ENCODE peak calls at places on chromosomes 6 and 20, in seven cellular contexts. J is HCT116, W is WTC11, B is endothelial cell of umbilical vein, T is A549, P is H1, D is SK-N-SH. R is an unnamed sample.

GRCh38 chr20:39850821-39851330 is 838.2 kb downstream of the MAFB start:
- DNase-seq in J (no peak), W (no peak), B (no peak), T (no peak), P (no peak), D (no peak), R (no peak)

GRCh38 chr20:584375-585301 is 25.5 kb downstream of the TCF15 start:
- DNase-seq in J (peak; percentile 43), W (no peak), B (no peak), T (peak; percentile 43), P (no peak), D (no peak), R (peak; percentile 70)

GRCh38 chr6:109336221-109336955 is 45.9 kb downstream of the CD164 start:
- DNase-seq in J (peak; percentile 12), W (no peak), B (peak; percentile 18), T (peak; percentile 73), P (no peak), D (no peak), R (no peak)

GRCh38 chr20:25336561-25337422 is 53.8 kb downstream of the ABHD12 start:
- DNase-seq in J (no peak), W (peak; percentile 53), B (no peak), T (peak; percentile 71), P (peak; percentile 57), D (no peak), R (peak; percentile 37)

GRCh38 chr6:73491371-73491770 is 29.5 kb downstream of the EEF1A1 start:
- DNase-seq in J (no peak), W (no peak), B (no peak), T (no peak), P (no peak), D (no peak), R (no peak)

GRCh38 chr6:45687570-45687969 is 309.8 kb upstream of the SUPT3H start:
- DNase-seq in J (no peak), W (no peak), B (no peak), T (no peak), P (no peak), D (no peak), R (no peak)

GRCh38 chr6:157604816-157605215 is 218.2 kb upstream of the SNX9 start:
- DNase-seq in J (no peak), W (no peak), B (no peak), T (no peak), P (no peak), D (no peak), R (peak; percentile 0)

GRCh38 chr20:44068780-44069191 is 118.2 kb downstream of the JPH2 start:
- DNase-seq in J (no peak), W (no peak), B (no peak), T (no peak), P (no peak), D (no peak), R (peak; percentile 78)

GRCh38 chr6:42387336-42387735 is 64.4 kb downstream of the TRERF1 start:
- DNase-seq in J (no peak), W (no peak), B (no peak), T (no peak), P (no peak), D (no peak), R (peak; percentile 55)

GRCh38 chr6:169859401-169859977 is 108.1 kb downstream of the ERMARD start:
- DNase-seq in J (no peak), W (no peak), B (no peak), T (no peak), P (peak; percentile 19), D (peak; percentile 9), R (no peak)

GRCh38 chr6:166156942-166157341 is 10.7 kb downstream of the TBXT start:
- DNase-seq in J (peak; percentile 7), W (no peak), B (no peak), T (peak; percentile 17), P (no peak), D (no peak), R (peak; percentile 31)
- TF ChIP-seq CTCF in J (peak; percentile 53), W (peak; percentile 18), B (no peak), T (peak; percentile 48), P (peak; percentile 35), D (peak; percentile 38), R (peak; percentile 24)

GRCh38 chr6:90083891-90084290 is 189.6 kb downstream of the GJA10 start:
- DNase-seq in J (no peak), W (no peak), B (no peak), T (no peak), P (no peak), D (no peak), R (peak; percentile 82)

GRCh38 chr6:90090866-90091265 is 196.6 kb downstream of the GJA10 start:
- DNase-seq in J (no peak), W (no peak), B (no peak), T (no peak), P (no peak), D (no peak), R (no peak)

GRCh38 chr6:90086517-90086916 is 192.2 kb downstream of the GJA10 start:
- DNase-seq in J (peak; percentile 35), W (no peak), B (peak; percentile 4), T (peak; percentile 7), P (no peak), D (no peak), R (no peak)

GRCh38 chr6:90088009-90088408 is 193.7 kb downstream of the GJA10 start:
- DNase-seq in J (no peak), W (no peak), B (peak; percentile 62), T (no peak), P (no peak), D (no peak), R (peak; percentile 54)

GRCh38 chr6:90087103-90087833 is 193.0 kb downstream of the GJA10 start:
- DNase-seq in J (no peak), W (no peak), B (no peak), T (no peak), P (no peak), D (no peak), R (no peak)
- TF ChIP-seq MAX in J (no peak), W (no peak), B (no peak), T (no peak), P (no peak), D (no peak), R (no peak)

GRCh38 chr20:16530201-16530681 is 43.0 kb downstream of the KIF16B start:
- DNase-seq in J (peak; percentile 83), W (no peak), B (no peak), T (peak; percentile 92), P (no peak), D (no peak), R (no peak)
- TF ChIP-seq CTCF in J (no peak), W (no peak), B (no peak), T (no peak), P (no peak), D (no peak), R (no peak)

DNA sequence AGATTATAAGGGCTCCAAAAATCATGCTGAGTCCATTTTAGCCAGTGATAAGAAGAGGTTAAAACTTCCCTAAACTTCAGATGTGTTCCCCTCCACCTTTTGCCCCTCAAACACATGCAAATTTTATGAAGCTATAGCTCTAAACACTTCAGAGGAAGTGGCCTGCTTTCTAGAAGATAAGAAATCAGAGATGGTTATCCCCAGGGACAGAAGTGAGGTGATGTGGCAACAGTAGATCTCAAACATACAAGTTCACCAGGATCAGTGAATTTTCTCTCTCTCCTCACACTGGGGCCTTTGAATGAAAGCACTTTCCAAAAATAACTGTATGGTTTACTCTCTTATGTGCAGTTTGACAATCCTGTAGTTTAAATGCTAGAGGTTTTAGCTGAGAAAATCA is 332.0 kb downstream of the BTBD9 start:
- DNase-seq in J (no peak), W (no peak), B (no peak), T (no peak), P (no peak), D (peak; percentile 26), R (peak; percentile 71)
- TF ChIP-seq MAX in J (no peak), W (no peak), B (no peak), T (no peak), P (no peak), D (no peak), R (no peak)

DNA sequence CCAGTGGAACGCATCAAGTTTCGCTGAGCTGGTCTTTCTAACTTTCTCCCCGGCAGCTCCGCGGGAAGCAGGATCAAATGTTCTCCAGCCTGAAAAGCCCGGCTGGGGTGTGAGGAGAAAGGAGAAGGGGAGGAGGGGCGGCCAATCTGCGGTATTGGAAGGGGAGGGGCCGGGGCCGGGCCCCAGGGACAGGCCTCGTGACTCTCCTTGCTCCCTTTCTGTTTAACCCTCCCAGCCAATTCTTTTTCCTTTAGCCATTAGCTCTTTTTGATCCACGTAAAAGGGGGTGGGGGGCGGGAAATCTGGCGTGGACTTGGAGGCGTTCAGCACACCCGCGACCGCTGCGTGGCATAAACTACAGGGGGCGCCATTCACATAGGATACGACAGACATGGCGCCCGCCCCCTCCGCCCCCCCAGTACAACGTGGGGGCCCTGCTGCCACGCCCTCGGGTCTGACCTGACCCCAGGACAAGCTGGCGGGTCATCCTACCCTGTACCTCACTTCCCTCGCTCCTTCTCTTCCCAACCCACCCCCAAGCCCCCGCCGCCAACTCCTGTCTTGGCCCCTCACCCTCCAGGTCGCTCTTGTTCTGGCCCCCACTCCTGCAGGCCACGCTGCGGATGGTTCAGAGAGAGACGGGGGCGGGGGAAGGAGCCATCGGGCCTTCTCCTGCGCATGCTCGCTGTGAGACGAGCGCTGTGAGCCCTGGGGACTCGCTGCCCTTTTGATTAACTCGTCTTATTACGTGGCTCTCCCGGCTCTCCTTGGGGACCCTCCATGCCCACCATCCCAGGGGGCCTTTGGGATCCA is 7.8 kb upstream of the MDGA1 start:
- DNase-seq in J (no peak), W (peak; percentile 87), B (peak; percentile 82), T (peak; percentile 77), P (peak; percentile 85), D (peak; percentile 86), R (peak; percentile 80)
- TF ChIP-seq CTCF in J (peak; percentile 49), W (peak; percentile 76), B (peak; percentile 57), T (peak; percentile 54), P (peak; percentile 55), D (peak; percentile 51), R (peak; percentile 36)

GRCh38 chr6:26055670-26056582 is 31.3 kb upstream of the HFE start:
- DNase-seq in J (peak; percentile 84), W (peak; percentile 77), B (peak; percentile 93), T (peak; percentile 87), P (peak; percentile 95), D (peak; percentile 79), R (peak; percentile 96)
- TF ChIP-seq MAX in J (peak; percentile 36), W (peak; percentile 60), B (no peak), T (no peak), P (peak; percentile 12), D (peak; percentile 31), R (peak; percentile 40)

DNA sequence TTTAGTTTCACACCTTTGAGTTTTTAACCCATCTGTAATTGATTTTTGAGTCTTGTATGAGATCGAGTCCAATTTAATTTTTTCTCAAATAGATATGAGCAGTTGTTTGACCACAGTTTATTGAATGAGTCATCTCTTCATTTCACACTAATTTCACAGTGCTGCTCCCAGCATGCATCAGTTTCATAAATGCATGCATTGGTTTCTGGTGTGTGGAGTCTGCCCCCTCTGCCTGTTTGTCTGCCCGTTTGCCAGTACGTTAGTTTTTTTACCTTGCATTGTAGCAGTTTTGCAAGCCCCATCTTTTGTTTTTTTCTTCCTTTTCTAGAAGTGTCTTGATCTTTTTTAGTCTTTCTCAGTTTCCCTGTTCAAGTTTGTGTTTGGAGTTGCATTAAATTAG is 11.9 kb downstream of the SLX4IP start:
- DNase-seq in J (peak; percentile 67), W (no peak), B (peak; percentile 66), T (peak; percentile 86), P (no peak), D (peak; percentile 55), R (peak; percentile 94)
- TF ChIP-seq CTCF in J (no peak), W (no peak), B (no peak), T (peak; percentile 16), P (no peak), D (peak; percentile 14), R (peak; percentile 9)